ENCODE peak calls at places on chromosomes 16 and 17, in five cellular contexts. A is activated CD4-positive, alpha-beta T cell treated with anti-CD3 and anti-CD28 coated beads, Interleukin-2, amount 10 ng/mL, durations not matched to agents 7 days and 5 days; W is SK-MEL-5; E is effector memory CD8-positive, alpha-beta T cell; M is GM13976. Q is an unnamed sample.

GRCh38 chr16:1643521-1643920 is 31.4 kb downstream of the CRAMP1 start:
- DNase-seq in W (no peak), A (no peak), E (no peak), M (no peak), Q (no peak)

GRCh38 chr17:44128383-44128782 is 4.9 kb upstream of the HDAC5 start:
- DNase-seq in M (no peak), A (no peak), E (no peak), W (no peak), Q (no peak)

GRCh38 chr17:43860927-43861622 is 14.1 kb downstream of the CD300LG start:
- DNase-seq in E (no peak), W (no peak), A (no peak), M (no peak), Q (no peak)

GRCh38 chr16:84834403-84834772 is 14.6 kb downstream of the CRISPLD2 start:
- DNase-seq in W (no peak), A (no peak), E (no peak), M (no peak), Q (no peak)

GRCh38 chr16:81094771-81095251 is 1.4 kb downstream of the GCSH start:
- DNase-seq in E (no peak), M (no peak), W (no peak), A (no peak), Q (no peak)

GRCh38 chr16:87550510-87550961 is 51.8 kb upstream of the JPH3 start:
- DNase-seq in W (peak; percentile 26), A (peak; percentile 59), E (peak; percentile 56), M (peak; percentile 88), Q (peak; percentile 26)

GRCh38 chr17:76492989-76493501 is 8.2 kb downstream of the RHBDF2 start:
- DNase-seq in E (no peak), W (peak; percentile 62), A (peak; percentile 63), M (peak; percentile 77), Q (peak; percentile 86)

GRCh38 chr16:22653876-22654275 is 143.2 kb downstream of the NPIPB5 start:
- DNase-seq in A (no peak), E (no peak), M (no peak), W (no peak), Q (no peak)

GRCh38 chr17:47962901-47963300 is 5.2 kb upstream of the PRR15L start:
- DNase-seq in W (no peak), M (no peak), E (no peak), A (no peak), Q (no peak)

GRCh38 chr17:45288825-45289224 is 26.9 kb upstream of the SPATA32 start:
- DNase-seq in M (no peak), A (no peak), W (no peak), E (no peak), Q (no peak)

GRCh38 chr16:49492896-49493620 is 119.5 kb downstream of the C16orf78 start:
- DNase-seq in A (no peak), W (no peak), M (no peak), E (no peak), Q (no peak)

GRCh38 chr17:27475981-27476895 is 20.0 kb downstream of the KSR1 start:
- DNase-seq in A (no peak), W (no peak), M (no peak), E (no peak), Q (no peak)

GRCh38 chr17:28029033-28029432 is 13.4 kb upstream of the NLK start:
- DNase-seq in W (no peak), A (no peak), M (no peak), E (no peak), Q (no peak)

GRCh38 chr16:66366433-66367299 is at the start of gene CDH5:
- DNase-seq in E (no peak), A (no peak), W (no peak), M (no peak), Q (no peak)

GRCh38 chr16:80938035-80938927 is 68.4 kb downstream of the CMC2 start:
- DNase-seq in W (no peak), M (no peak), A (no peak), E (no peak), Q (no peak)

GRCh38 chr16:85309656-85310587 is 197.7 kb upstream of the CIBAR2 start:
- DNase-seq in E (no peak), W (peak; percentile 88), A (peak; percentile 38), M (no peak), Q (peak; percentile 22)

GRCh38 chr16:84458606-84459516 is 45.6 kb downstream of the MEAK7 start:
- DNase-seq in W (no peak), M (no peak), A (no peak), E (no peak), Q (no peak)

GRCh38 chr17:74532115-74532514 is 840 bp upstream of the CD300LB start:
- DNase-seq in M (peak; percentile 23), W (peak; percentile 52), A (no peak), E (no peak), Q (peak; percentile 28)

GRCh38 chr16:84699147-84699711 is 571 bp upstream of the USP10 start:
- DNase-seq in E (no peak), M (no peak), W (no peak), A (no peak), Q (no peak)

GRCh38 chr16:67077871-67078270 is 31.9 kb upstream of the PHAF1 start:
- DNase-seq in A (no peak), W (no peak), M (no peak), E (no peak), Q (no peak)

GRCh38 chr17:69597898-69598692 is 183.6 kb downstream of the MAP2K6 start:
- DNase-seq in W (no peak), E (no peak), M (no peak), A (no peak), Q (no peak)

GRCh38 chr17:75832164-75832651 is 12.0 kb downstream of the UNC13D start:
- DNase-seq in E (peak; percentile 60), A (peak; percentile 54), W (peak; percentile 84), M (no peak), Q (no peak)

GRCh38 chr16:81473066-81473488 is 28.5 kb downstream of the CMIP start:
- DNase-seq in W (no peak), A (no peak), M (no peak), E (no peak), Q (no peak)

GRCh38 chr17:72471296-72471695 is 350.5 kb downstream of the SOX9 start:
- DNase-seq in E (no peak), M (no peak), A (no peak), W (no peak), Q (no peak)

GRCh38 chr16:53910990-53911389 is 207.0 kb downstream of the FTO start:
- DNase-seq in W (no peak), M (no peak), E (no peak), A (no peak), Q (no peak)

GRCh38 chr17:39014044-39014794 is 47.0 kb upstream of the FBXO47 start:
- DNase-seq in A (no peak), E (no peak), M (no peak), W (no peak), Q (no peak)

GRCh38 chr17:30433514-30433913 is 43.7 kb upstream of the GOSR1 start:
- DNase-seq in M (no peak), A (no peak), W (no peak), E (no peak), Q (no peak)

GRCh38 chr16:1903845-1904820 is 14.1 kb downstream of the HS3ST6 start:
- DNase-seq in M (no peak), A (no peak), E (no peak), W (no peak), Q (no peak)

GRCh38 chr17:8121531-8122390 is 2.1 kb downstream of the HES7 start:
- DNase-seq in A (peak; percentile 35), W (peak; percentile 63), E (peak; percentile 43), M (peak; percentile 77), Q (peak; percentile 86)

GRCh38 chr17:58229384-58229783 is 9.0 kb upstream of the LPO start:
- DNase-seq in A (no peak), M (no peak), W (no peak), E (no peak), Q (no peak)

Q was measured in GM12865.